ENCODE peak calls at places on chromosomes 3 and 15, in seven cellular contexts. One of them, this sample, is unnamed.

GRCh38 chr15:65263313-65263712 is 23.4 kb downstream of the PARP16 start:
- DNase-seq in SHP77 treated with DMSO at 0.1 percent for 48 hours: no peak
- DNase-seq in HS-5: no peak
- DNase-seq in Peyer's patch: no peak
- DNase-seq in effector memory CD8-positive, alpha-beta T cell: no peak
- DNase-seq in HEK293T: no peak
- DNase-seq in LoVo: no peak
- DNase-seq in this sample: no peak

GRCh38 chr15:43150171-43150929 is 17.0 kb downstream of the TMEM62 start:
- DNase-seq in effector memory CD8-positive, alpha-beta T cell: no peak
- DNase-seq in HS-5: peak
- DNase-seq in Peyer's patch: no peak
- DNase-seq in SHP77 treated with DMSO at 0.1 percent for 48 hours: no peak
- DNase-seq in LoVo: no peak
- DNase-seq in HEK293T: no peak
- DNase-seq in this sample: peak

GRCh38 chr3:12750658-12751071 is 8.4 kb downstream of the TMEM40 start:
- DNase-seq in Peyer's patch: no peak
- DNase-seq in SHP77 treated with DMSO at 0.1 percent for 48 hours: no peak
- DNase-seq in HEK293T: no peak
- DNase-seq in LoVo: no peak
- DNase-seq in effector memory CD8-positive, alpha-beta T cell: no peak
- DNase-seq in HS-5: no peak
- DNase-seq in this sample: no peak

GRCh38 chr3:143120716-143121239 is 1.2 kb downstream of the CHST2 start:
- DNase-seq in effector memory CD8-positive, alpha-beta T cell: peak
- DNase-seq in HS-5: no peak
- DNase-seq in HEK293T: peak
- DNase-seq in Peyer's patch: peak
- DNase-seq in LoVo: no peak
- DNase-seq in SHP77 treated with DMSO at 0.1 percent for 48 hours: no peak
- DNase-seq in this sample: peak

GRCh38 chr3:67875338-67875737 is 220.9 kb upstream of the SUCLG2 start:
- DNase-seq in HEK293T: no peak
- DNase-seq in SHP77 treated with DMSO at 0.1 percent for 48 hours: no peak
- DNase-seq in HS-5: peak
- DNase-seq in Peyer's patch: no peak
- DNase-seq in effector memory CD8-positive, alpha-beta T cell: no peak
- DNase-seq in LoVo: no peak
- DNase-seq in this sample: no peak

GRCh38 chr3:20622304-20622703 is 436.3 kb upstream of the SGO1 start:
- DNase-seq in effector memory CD8-positive, alpha-beta T cell: no peak
- DNase-seq in LoVo: no peak
- DNase-seq in HEK293T: no peak
- DNase-seq in HS-5: peak
- DNase-seq in Peyer's patch: no peak
- DNase-seq in SHP77 treated with DMSO at 0.1 percent for 48 hours: no peak
- DNase-seq in this sample: no peak

GRCh38 chr3:28250999-28251398 is 9.6 kb downstream of the CMC1 start:
- DNase-seq in HS-5: no peak
- DNase-seq in effector memory CD8-positive, alpha-beta T cell: no peak
- DNase-seq in Peyer's patch: no peak
- DNase-seq in SHP77 treated with DMSO at 0.1 percent for 48 hours: no peak
- DNase-seq in HEK293T: no peak
- DNase-seq in LoVo: no peak
- DNase-seq in this sample: peak

GRCh38 chr15:69337133-69337532 is 38.4 kb downstream of the PAQR5 start:
- DNase-seq in SHP77 treated with DMSO at 0.1 percent for 48 hours: no peak
- DNase-seq in Peyer's patch: no peak
- DNase-seq in HEK293T: no peak
- DNase-seq in effector memory CD8-positive, alpha-beta T cell: no peak
- DNase-seq in LoVo: peak
- DNase-seq in HS-5: no peak
- DNase-seq in this sample: no peak

GRCh38 chr15:75200765-75201608 is 695 bp upstream of the C15orf39 start:
- DNase-seq in HEK293T: no peak
- DNase-seq in Peyer's patch: peak
- DNase-seq in LoVo: peak
- DNase-seq in HS-5: no peak
- DNase-seq in SHP77 treated with DMSO at 0.1 percent for 48 hours: no peak
- DNase-seq in effector memory CD8-positive, alpha-beta T cell: peak
- DNase-seq in this sample: peak

GRCh38 chr3:8625991-8626390 is 18.6 kb downstream of the SSUH2 start:
- DNase-seq in HEK293T: no peak
- DNase-seq in HS-5: no peak
- DNase-seq in SHP77 treated with DMSO at 0.1 percent for 48 hours: no peak
- DNase-seq in Peyer's patch: no peak
- DNase-seq in effector memory CD8-positive, alpha-beta T cell: no peak
- DNase-seq in LoVo: peak
- DNase-seq in this sample: no peak

This sample was measured in foreskin keratinocyte.